ENCODE peak calls at places on chromosomes 1 and 21, in six cellular contexts. U, K, Q, Y, I and A are unnamed samples.
A peak's percentile ranks its signal among the peaks of the same experiment; 100 is the strongest.

GRCh38 chr1:182600036-182600713 is 4.0 kb downstream of the RGS16 start:
- DNase-seq in U (no peak), K (no peak), Q (no peak), Y (no peak), I (no peak), A (no peak)

GRCh38 chr1:29643838-29644440 is 407.6 kb downstream of the PTPRU start:
- DNase-seq in U (no peak), K (peak; percentile 79), Q (no peak), Y (no peak), I (no peak), A (no peak)

GRCh38 chr1:14138627-14139026 is 438.6 kb downstream of the PRDM2 start:
- DNase-seq in U (no peak), K (peak; percentile 70), Q (no peak), Y (no peak), I (no peak), A (no peak)

GRCh38 chr1:6107409-6108356 is 62.0 kb downstream of the KCNAB2 start:
- DNase-seq in U (no peak), K (no peak), Q (no peak), Y (no peak), I (no peak), A (no peak)

GRCh38 chr1:153866045-153866850 is 56.5 kb downstream of the GATAD2B start:
- DNase-seq in U (no peak), K (no peak), Q (no peak), Y (no peak), I (no peak), A (no peak)

GRCh38 chr21:43782741-43783700 is 6.4 kb upstream of the RRP1 start:
- DNase-seq in U (no peak), K (no peak), Q (peak; percentile 96), Y (no peak), I (no peak), A (no peak)

GRCh38 chr1:211625040-211625439 is 46.1 kb upstream of the SLC30A1 start:
- DNase-seq in U (peak; percentile 65), K (no peak), Q (peak; percentile 76), Y (peak; percentile 49), I (no peak), A (no peak)

GRCh38 chr1:153341431-153341934 is 7.2 kb downstream of the PGLYRP4 start:
- DNase-seq in U (no peak), K (peak; percentile 70), Q (no peak), Y (no peak), I (no peak), A (no peak)

GRCh38 chr1:59574085-59574484 is 240.7 kb upstream of the HOOK1 start:
- DNase-seq in U (no peak), K (no peak), Q (no peak), Y (no peak), I (no peak), A (no peak)

GRCh38 chr1:7640350-7640749 is 130.7 kb upstream of the VAMP3 start:
- DNase-seq in U (no peak), K (no peak), Q (no peak), Y (no peak), I (no peak), A (no peak)

GRCh38 chr1:152983743-152984142 is at the start of gene SPRR1A:
- DNase-seq in U (no peak), K (peak; percentile 45), Q (no peak), Y (no peak), I (no peak), A (no peak)

GRCh38 chr21:34298797-34299539 is 64.8 kb upstream of the KCNE2 start:
- DNase-seq in U (peak; percentile 67), K (no peak), Q (peak; percentile 2), Y (no peak), I (no peak), A (no peak)

GRCh38 chr1:75130865-75131592 is 3.2 kb upstream of the LHX8 start:
- DNase-seq in U (peak; percentile 42), K (no peak), Q (no peak), Y (no peak), I (no peak), A (no peak)
- TF ChIP-seq EP300 in U (no peak), K (no peak), Q (no peak), Y (no peak), I (no peak), A (no peak)

DNA sequence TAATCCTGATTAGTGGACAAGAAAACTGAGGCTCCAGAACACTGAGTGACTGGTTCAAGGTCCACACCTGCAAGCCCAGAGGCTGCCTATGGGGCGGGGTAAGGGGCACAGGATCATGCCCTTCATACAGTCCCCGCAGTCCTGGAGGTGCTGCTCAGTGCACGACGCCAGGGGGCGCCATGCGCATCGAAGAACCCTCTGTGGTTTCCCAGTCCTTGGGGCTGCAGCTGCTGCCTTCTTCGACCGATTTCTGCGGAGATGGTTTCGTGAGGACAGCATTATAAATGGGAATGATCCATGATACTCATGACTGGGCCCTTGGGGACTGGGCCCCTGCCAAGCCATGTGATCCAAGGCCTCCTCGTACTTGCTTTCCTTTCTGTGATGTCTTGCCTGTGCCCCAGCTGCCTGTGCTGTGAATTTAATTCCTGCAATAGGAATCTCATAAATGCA is 37.1 kb upstream of the ARHGEF10L start:
- DNase-seq in U (peak; percentile 96), K (peak; percentile 96), Q (peak; percentile 56), Y (peak; percentile 93), I (peak; percentile 88), A (peak; percentile 93)
- TF ChIP-seq POLR2AphosphoS5 in U (peak; percentile 59), K (peak; percentile 68), Q (no peak), Y (peak; percentile 62), I (peak; percentile 84), A (peak; percentile 66)

GRCh38 chr1:159587461-159587951 is at the start of gene APCS:
- DNase-seq in U (no peak), K (no peak), Q (no peak), Y (no peak), I (no peak), A (no peak)
- H3K4me3 ChIP-seq in U (no peak within 1 kb of the TSS), K (no peak within 1 kb of the TSS), Q (no peak within 1 kb of the TSS), Y (no peak within 1 kb of the TSS), I (no peak within 1 kb of the TSS), A (no peak within 1 kb of the TSS)

DNA sequence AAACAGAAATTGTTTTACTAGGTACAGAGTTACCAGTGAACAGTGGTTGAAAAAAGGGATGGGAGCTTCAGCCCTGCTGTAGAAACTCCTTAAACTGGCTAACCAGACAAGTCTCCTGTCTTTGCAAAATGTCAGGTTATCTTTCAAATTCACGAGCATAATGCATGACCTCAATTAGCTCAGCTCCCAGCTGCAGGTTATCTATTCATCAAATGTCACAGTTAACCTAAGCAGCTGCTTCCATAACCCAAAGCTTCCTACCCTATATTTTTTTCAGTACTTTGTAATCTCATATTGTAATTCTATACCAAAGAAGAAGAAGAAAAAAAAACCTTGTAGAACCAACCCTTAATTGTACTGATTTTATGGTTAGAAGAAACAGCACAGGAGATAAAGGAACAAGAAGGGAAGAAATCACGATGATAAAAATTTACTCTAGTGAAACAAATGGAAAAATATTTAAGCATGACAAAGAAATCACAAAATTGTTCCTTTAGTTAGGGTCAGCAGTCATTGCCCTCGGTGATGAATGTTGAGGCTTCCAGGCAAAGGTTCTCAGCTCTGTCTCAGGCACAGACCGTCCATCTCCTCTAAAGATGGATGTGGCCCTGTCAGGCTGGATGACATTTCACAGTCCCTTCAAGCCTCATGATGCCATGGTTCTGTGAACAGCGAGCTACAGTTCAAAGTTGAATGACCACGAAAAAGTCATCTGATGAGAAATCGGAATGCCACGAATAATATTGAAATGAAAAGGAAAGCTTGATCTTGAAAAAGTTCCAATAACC is 95.9 kb downstream of the PLD5 start:
- DNase-seq in U (no peak), K (no peak), Q (no peak), Y (no peak), I (no peak), A (no peak)
- TF ChIP-seq EP300 in U (no peak), K (no peak), Q (no peak), Y (no peak), I (no peak), A (no peak)

GRCh38 chr1:220741825-220742224 is 6.3 kb upstream of the MTARC2 start:
- DNase-seq in U (no peak), K (peak; percentile 29), Q (no peak), Y (no peak), I (no peak), A (no peak)
- TF ChIP-seq POLR2AphosphoS5 in U (no peak), K (no peak), Q (no peak), Y (no peak), I (no peak), A (no peak)

GRCh38 chr1:170267317-170267716 is 121.6 kb downstream of the NTMT2 start:
- DNase-seq in U (no peak), K (no peak), Q (no peak), Y (no peak), I (no peak), A (no peak)

GRCh38 chr1:170273556-170274501 is 128.1 kb downstream of the NTMT2 start:
- DNase-seq in U (no peak), K (no peak), Q (no peak), Y (no peak), I (no peak), A (no peak)

DNA sequence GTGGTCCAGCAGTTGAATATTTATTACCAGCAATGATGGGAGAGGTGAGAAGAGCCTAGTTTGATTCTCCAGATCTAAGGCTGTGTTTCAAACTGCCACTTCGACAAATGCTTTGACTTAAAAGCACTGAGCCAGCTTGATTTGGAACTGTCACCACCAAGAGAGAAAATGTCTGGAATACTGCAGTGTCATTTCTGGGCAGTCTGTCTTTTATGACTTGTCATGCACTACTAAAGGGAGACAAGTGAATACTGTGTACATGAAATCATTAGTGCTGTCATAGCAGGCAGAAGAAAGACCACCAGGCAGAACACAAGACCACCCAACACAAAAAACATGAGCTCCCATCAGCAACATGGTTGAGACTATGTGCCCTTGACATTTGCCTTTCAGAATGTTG is 125.7 kb downstream of the NTMT2 start:
- DNase-seq in U (no peak), K (no peak), Q (no peak), Y (no peak), I (no peak), A (no peak)
- H3K4me3 ChIP-seq in U (no peak overlapping the region), K (no peak overlapping the region), Q (no peak overlapping the region), Y (no peak overlapping the region), I (no peak overlapping the region), A (no peak overlapping the region)

DNA sequence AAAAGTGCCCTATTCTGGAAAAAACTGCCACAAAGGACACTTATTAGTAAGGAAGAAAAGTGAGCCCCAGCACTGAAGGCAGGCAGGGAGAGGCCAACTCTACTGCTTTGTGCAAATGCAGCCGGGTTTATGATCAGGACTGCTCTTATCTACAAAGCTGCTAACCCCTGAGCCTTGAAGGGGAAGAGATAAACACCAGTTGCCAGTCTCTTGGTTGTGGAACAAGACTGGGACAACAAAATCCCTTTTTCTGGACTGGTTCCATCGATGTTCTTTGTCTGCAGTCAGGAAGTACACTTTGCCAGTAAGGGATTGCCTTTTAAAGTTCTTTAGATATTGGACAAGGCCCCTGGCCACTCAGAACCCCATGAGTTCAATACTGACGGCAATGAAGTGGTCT is 43.8 kb downstream of the GNB1 start:
- DNase-seq in U (no peak), K (no peak), Q (peak; percentile 36), Y (peak; percentile 36), I (peak; percentile 38), A (peak; percentile 27)
- TF ChIP-seq EP300 in U (no peak), K (no peak), Q (no peak), Y (no peak), I (no peak), A (no peak)

GRCh38 chr1:205319081-205320018 is 2.2 kb downstream of the NUAK2 start:
- DNase-seq in U (peak; percentile 77), K (no peak), Q (peak; percentile 88), Y (peak; percentile 87), I (peak; percentile 94), A (peak; percentile 77)
- TF ChIP-seq POLR2AphosphoS5 in U (no peak), K (no peak), Q (no peak), Y (no peak), I (peak; percentile 80), A (no peak)

GRCh38 chr1:162822391-162823200 is 32.1 kb downstream of the HSD17B7 start:
- DNase-seq in U (peak; percentile 58), K (no peak), Q (no peak), Y (peak; percentile 9), I (peak; percentile 35), A (no peak)
- H3K4me3 ChIP-seq in U (peak overlapping the region; percentile 28), K (peak overlapping the region; percentile 40), Q (peak overlapping the region; percentile 70), Y (peak overlapping the region; percentile 15), I (peak overlapping the region; percentile 51), A (peak overlapping the region; percentile 46)